ENCODE peak calls at places on chromosomes 11 and 22, in six cellular contexts. T is kidney tubule cell, B is C1 segment of cervical spinal cord, A is prostate gland, M is fibroblast of the aortic adventitia, E is NCI-H510A. L is an unnamed sample.

GRCh38 chr11:17351510-17352176 is at the start of gene NCR3LG1:
- DNase-seq in T (peak; percentile 38), B (peak; percentile 13), A (peak; percentile 23), M (peak; percentile 72), E (no peak), L (no peak)

GRCh38 chr11:125314264-125315087 is 149.9 kb downstream of the PKNOX2 start:
- DNase-seq in T (no peak), B (no peak), A (no peak), M (peak; percentile 27), E (no peak), L (no peak)

GRCh38 chr22:43303166-43303565 is 40.0 kb downstream of the SCUBE1 start:
- DNase-seq in T (no peak), B (no peak), A (no peak), M (no peak), E (no peak), L (no peak)

GRCh38 chr11:44837650-44838049 is 110.9 kb downstream of the TSPAN18 start:
- DNase-seq in T (no peak), B (no peak), A (no peak), M (no peak), E (no peak), L (no peak)

GRCh38 chr11:65927904-65928397 is 8.7 kb downstream of the DRAP1 start:
- DNase-seq in T (no peak), B (no peak), A (no peak), M (no peak), E (no peak), L (no peak)

GRCh38 chr22:39933741-39934140 is 26.5 kb upstream of the TMA7B start:
- DNase-seq in T (no peak), B (no peak), A (no peak), M (no peak), E (no peak), L (no peak)

GRCh38 chr22:25645266-25645665 is 80.8 kb downstream of the GRK3 start:
- DNase-seq in T (no peak), B (no peak), A (no peak), M (peak; percentile 59), E (no peak), L (no peak)

GRCh38 chr11:114084414-114084813 is 24.9 kb downstream of the ZBTB16 start:
- DNase-seq in T (no peak), B (no peak), A (no peak), M (no peak), E (no peak), L (no peak)

GRCh38 chr11:34495724-34496377 is 17.7 kb downstream of the ELF5 start:
- DNase-seq in T (peak; percentile 69), B (no peak), A (no peak), M (no peak), E (no peak), L (no peak)

GRCh38 chr11:79076526-79077115 is 364.2 kb downstream of the TENM4 start:
- DNase-seq in T (no peak), B (no peak), A (peak; percentile 33), M (peak; percentile 48), E (no peak), L (no peak)

GRCh38 chr11:84384637-84385227 is 1098.6 kb upstream of the CCDC90B start:
- DNase-seq in T (peak; percentile 59), B (peak; percentile 9), A (peak; percentile 14), M (peak; percentile 77), E (no peak), L (peak; percentile 42)

GRCh38 chr22:41927813-41928212 is 1.2 kb upstream of the TNFRSF13C start:
- DNase-seq in T (no peak), B (no peak), A (no peak), M (no peak), E (no peak), L (no peak)

GRCh38 chr11:46239801-46240061 is 37.7 kb upstream of the CREB3L1 start:
- DNase-seq in T (peak; percentile 54), B (no peak), A (no peak), M (peak; percentile 45), E (no peak), L (no peak)

GRCh38 chr11:69954756-69955155 is 123.4 kb upstream of the ANO1 start:
- DNase-seq in T (no peak), B (no peak), A (no peak), M (no peak), E (no peak), L (no peak)

GRCh38 chr11:70854891-70855556 is 397.4 kb downstream of the SHANK2 start:
- DNase-seq in T (peak; percentile 26), B (no peak), A (no peak), M (no peak), E (peak; percentile 79), L (peak; percentile 39)

GRCh38 chr11:67389477-67389876 is 2.3 kb upstream of the RAD9A start:
- DNase-seq in T (peak; percentile 56), B (no peak), A (no peak), M (no peak), E (no peak), L (no peak)

GRCh38 chr11:15327786-15328231 is 213.1 kb downstream of the INSC start:
- DNase-seq in T (peak; percentile 68), B (peak; percentile 2), A (peak; percentile 59), M (peak; percentile 27), E (peak; percentile 55), L (peak; percentile 34)

GRCh38 chr11:66717925-66718319 is 11.1 kb downstream of the SPTBN2 start:
- DNase-seq in T (no peak), B (no peak), A (no peak), M (no peak), E (no peak), L (no peak)

GRCh38 chr11:126127284-126127845 is 64.7 kb upstream of the CDON start:
- DNase-seq in T (no peak), B (no peak), A (no peak), M (no peak), E (no peak), L (no peak)

GRCh38 chr11:72224587-72225410 is at the start of gene INPPL1:
- DNase-seq in T (peak; percentile 33), B (no peak), A (peak; percentile 65), M (no peak), E (no peak), L (no peak)

GRCh38 chr11:36350137-36350513 is 54.0 kb downstream of the PRR5L start:
- DNase-seq in T (no peak), B (no peak), A (no peak), M (no peak), E (no peak), L (no peak)

GRCh38 chr11:69950120-69950519 is 128.0 kb upstream of the ANO1 start:
- DNase-seq in T (peak; percentile 21), B (no peak), A (no peak), M (peak; percentile 4), E (no peak), L (peak; percentile 10)

GRCh38 chr22:38177926-38178604 is 3.6 kb downstream of the PLA2G6 start:
- DNase-seq in T (peak; percentile 89), B (peak; percentile 41), A (peak; percentile 86), M (peak; percentile 89), E (no peak), L (peak; percentile 92)

GRCh38 chr11:35313066-35313765 is 106.1 kb downstream of the SLC1A2 start:
- DNase-seq in T (no peak), B (no peak), A (no peak), M (no peak), E (no peak), L (no peak)

GRCh38 chr22:18065256-18065655 is 12.5 kb upstream of the PEX26 start:
- DNase-seq in T (peak; percentile 68), B (no peak), A (no peak), M (no peak), E (no peak), L (no peak)

GRCh38 chr11:116808262-116809175 is 14.6 kb downstream of the APOA4 start:
- DNase-seq in T (no peak), B (no peak), A (peak; percentile 48), M (peak; percentile 73), E (no peak), L (peak; percentile 85)

GRCh38 chr11:130428692-130429681 is 578 bp upstream of the ADAMTS8 start:
- DNase-seq in T (no peak), B (no peak), A (no peak), M (no peak), E (no peak), L (no peak)